ENCODE peak calls at places on chromosomes 5 and 9, in six cellular contexts. One of them, this sample, is unnamed.

GRCh38 chr9:134396825-134397224 is 70.6 kb downstream of the RXRA start:
- DNase-seq in progenitor cell of endocrine pancreas: no peak
- DNase-seq in mesothelial cell of epicardium: no peak
- DNase-seq in AML-193: no peak
- DNase-seq in HuH-7: no peak
- DNase-seq in CD8-positive, alpha-beta memory T cell: peak
- DNase-seq in this sample: no peak

GRCh38 chr9:132020272-132020671 is 59.4 kb downstream of the MED27 start:
- DNase-seq in progenitor cell of endocrine pancreas: no peak
- DNase-seq in mesothelial cell of epicardium: no peak
- DNase-seq in AML-193: no peak
- DNase-seq in HuH-7: peak
- DNase-seq in CD8-positive, alpha-beta memory T cell: no peak
- DNase-seq in this sample: no peak

GRCh38 chr5:157026789-157027424 is 32.0 kb downstream of the HAVCR1 start:
- DNase-seq in progenitor cell of endocrine pancreas: no peak
- DNase-seq in mesothelial cell of epicardium: no peak
- DNase-seq in AML-193: no peak
- DNase-seq in HuH-7: peak
- DNase-seq in CD8-positive, alpha-beta memory T cell: no peak
- DNase-seq in this sample: peak

GRCh38 chr5:107607196-107607595 is 63.5 kb downstream of the EFNA5 start:
- DNase-seq in progenitor cell of endocrine pancreas: no peak
- DNase-seq in mesothelial cell of epicardium: no peak
- DNase-seq in AML-193: no peak
- DNase-seq in HuH-7: no peak
- DNase-seq in CD8-positive, alpha-beta memory T cell: no peak
- DNase-seq in this sample: no peak

GRCh38 chr5:167284491-167284890 is 1007.0 kb upstream of the WWC1 start:
- DNase-seq in progenitor cell of endocrine pancreas: no peak
- DNase-seq in mesothelial cell of epicardium: no peak
- DNase-seq in AML-193: no peak
- DNase-seq in HuH-7: no peak
- DNase-seq in CD8-positive, alpha-beta memory T cell: no peak
- DNase-seq in this sample: no peak

GRCh38 chr5:159571501-159572244 is 241.4 kb upstream of the IL12B start:
- DNase-seq in progenitor cell of endocrine pancreas: no peak
- DNase-seq in mesothelial cell of epicardium: no peak
- DNase-seq in AML-193: no peak
- DNase-seq in HuH-7: no peak
- DNase-seq in CD8-positive, alpha-beta memory T cell: no peak
- DNase-seq in this sample: no peak

GRCh38 chr9:103530934-103531333 is 535.8 kb downstream of the CYLC2 start:
- DNase-seq in progenitor cell of endocrine pancreas: no peak
- DNase-seq in mesothelial cell of epicardium: no peak
- DNase-seq in AML-193: no peak
- DNase-seq in HuH-7: no peak
- DNase-seq in CD8-positive, alpha-beta memory T cell: no peak
- DNase-seq in this sample: no peak

GRCh38 chr9:131204285-131204684 is 72.0 kb downstream of the FAM78A start:
- DNase-seq in progenitor cell of endocrine pancreas: no peak
- DNase-seq in mesothelial cell of epicardium: no peak
- DNase-seq in AML-193: no peak
- DNase-seq in HuH-7: no peak
- DNase-seq in CD8-positive, alpha-beta memory T cell: no peak
- DNase-seq in this sample: no peak

GRCh38 chr5:121424976-121425375 is 426.7 kb upstream of the FTMT start:
- DNase-seq in progenitor cell of endocrine pancreas: no peak
- DNase-seq in mesothelial cell of epicardium: no peak
- DNase-seq in AML-193: no peak
- DNase-seq in HuH-7: no peak
- DNase-seq in CD8-positive, alpha-beta memory T cell: no peak
- DNase-seq in this sample: no peak

GRCh38 chr9:133477992-133478850 is 678 bp downstream of the SLC2A6 start:
- DNase-seq in progenitor cell of endocrine pancreas: no peak
- DNase-seq in mesothelial cell of epicardium: no peak
- DNase-seq in AML-193: no peak
- DNase-seq in HuH-7: no peak
- DNase-seq in CD8-positive, alpha-beta memory T cell: no peak
- DNase-seq in this sample: peak

This sample was measured in neuronal stem cell.